ENCODE peak calls at places on chromosomes 3 and 15, in eight cellular contexts. One of them, this sample, is unnamed.
A peak's percentile ranks its signal among the peaks of the same experiment; 100 is the strongest.

GRCh38 chr3:141797167-141797773 is 34.1 kb downstream of the GRK7 start:
- DNase-seq in left lung: peak; percentile 91
- DNase-seq in psoas muscle: peak; percentile 67
- DNase-seq in endodermal cell: peak; percentile 96
- DNase-seq in tibial artery: peak; percentile 71
- DNase-seq in CD8-positive, alpha-beta T cell: peak; percentile 38
- DNase-seq in bronchial epithelial cell: no peak
- DNase-seq in GM23338: peak; percentile 96
- DNase-seq in this sample: no peak

GRCh38 chr15:68874788-68875187 is 54.1 kb upstream of the ANP32A start:
- DNase-seq in bronchial epithelial cell: no peak
- DNase-seq in left lung: no peak
- DNase-seq in psoas muscle: no peak
- DNase-seq in tibial artery: no peak
- DNase-seq in CD8-positive, alpha-beta T cell: no peak
- DNase-seq in GM23338: no peak
- DNase-seq in endodermal cell: no peak
- DNase-seq in this sample: no peak

GRCh38 chr3:52126036-52126435 is 28.2 kb downstream of the POC1A start:
- DNase-seq in GM23338: no peak
- DNase-seq in tibial artery: no peak
- DNase-seq in psoas muscle: peak; percentile 7
- DNase-seq in CD8-positive, alpha-beta T cell: no peak
- DNase-seq in left lung: no peak
- DNase-seq in bronchial epithelial cell: no peak
- DNase-seq in endodermal cell: no peak
- DNase-seq in this sample: no peak

GRCh38 chr3:42031808-42032475 is 59.2 kb upstream of the TRAK1 start:
- DNase-seq in GM23338: peak; percentile 67
- DNase-seq in tibial artery: peak; percentile 71
- DNase-seq in psoas muscle: no peak
- DNase-seq in endodermal cell: peak; percentile 79
- DNase-seq in left lung: no peak
- DNase-seq in bronchial epithelial cell: no peak
- DNase-seq in CD8-positive, alpha-beta T cell: no peak
- DNase-seq in this sample: no peak

GRCh38 chr15:69451951-69452701 is 492 bp upstream of the RPLP1 start:
- DNase-seq in bronchial epithelial cell: peak; percentile 39
- DNase-seq in GM23338: peak; percentile 42
- DNase-seq in tibial artery: no peak
- DNase-seq in endodermal cell: no peak
- DNase-seq in left lung: peak; percentile 85
- DNase-seq in CD8-positive, alpha-beta T cell: peak; percentile 33
- DNase-seq in psoas muscle: no peak
- DNase-seq in this sample: peak; percentile 17

GRCh38 chr15:53835309-53835708 is 75.8 kb upstream of the WDR72 start:
- DNase-seq in CD8-positive, alpha-beta T cell: no peak
- DNase-seq in psoas muscle: no peak
- DNase-seq in left lung: no peak
- DNase-seq in bronchial epithelial cell: peak; percentile 60
- DNase-seq in tibial artery: no peak
- DNase-seq in endodermal cell: no peak
- DNase-seq in GM23338: no peak
- DNase-seq in this sample: no peak

GRCh38 chr15:81312790-81313543 is 11.0 kb downstream of the STARD5 start:
- DNase-seq in endodermal cell: no peak
- DNase-seq in psoas muscle: peak; percentile 77
- DNase-seq in CD8-positive, alpha-beta T cell: no peak
- DNase-seq in left lung: peak; percentile 71
- DNase-seq in bronchial epithelial cell: peak; percentile 99
- DNase-seq in GM23338: no peak
- DNase-seq in tibial artery: peak; percentile 93
- DNase-seq in this sample: peak; percentile 52

GRCh38 chr3:40841570-40842109 is 316.9 kb downstream of the ZNF621 start:
- DNase-seq in left lung: no peak
- DNase-seq in psoas muscle: no peak
- DNase-seq in endodermal cell: no peak
- DNase-seq in bronchial epithelial cell: no peak
- DNase-seq in CD8-positive, alpha-beta T cell: no peak
- DNase-seq in GM23338: no peak
- DNase-seq in tibial artery: no peak
- DNase-seq in this sample: no peak

GRCh38 chr3:135337176-135337575 is 542.1 kb downstream of the EPHB1 start:
- DNase-seq in left lung: no peak
- DNase-seq in endodermal cell: no peak
- DNase-seq in CD8-positive, alpha-beta T cell: no peak
- DNase-seq in psoas muscle: peak; percentile 14
- DNase-seq in tibial artery: no peak
- DNase-seq in bronchial epithelial cell: no peak
- DNase-seq in GM23338: no peak
- DNase-seq in this sample: no peak

GRCh38 chr15:60649845-60650548 is 171.1 kb upstream of the ICE2 start:
- DNase-seq in psoas muscle: no peak
- DNase-seq in GM23338: peak; percentile 74
- DNase-seq in CD8-positive, alpha-beta T cell: peak; percentile 39
- DNase-seq in tibial artery: no peak
- DNase-seq in bronchial epithelial cell: no peak
- DNase-seq in endodermal cell: peak; percentile 76
- DNase-seq in left lung: no peak
- DNase-seq in this sample: no peak

GRCh38 chr3:154214320-154214719 is 93.1 kb downstream of the ARHGEF26 start:
- DNase-seq in endodermal cell: no peak
- DNase-seq in CD8-positive, alpha-beta T cell: no peak
- DNase-seq in psoas muscle: no peak
- DNase-seq in left lung: no peak
- DNase-seq in GM23338: no peak
- DNase-seq in bronchial epithelial cell: peak; percentile 29
- DNase-seq in tibial artery: no peak
- DNase-seq in this sample: no peak

GRCh38 chr3:87771338-87772059 is 287.3 kb downstream of the CGGBP1 start:
- DNase-seq in tibial artery: no peak
- DNase-seq in CD8-positive, alpha-beta T cell: peak; percentile 29
- DNase-seq in endodermal cell: peak; percentile 74
- DNase-seq in GM23338: peak; percentile 62
- DNase-seq in bronchial epithelial cell: peak; percentile 53
- DNase-seq in left lung: no peak
- DNase-seq in psoas muscle: no peak
- DNase-seq in this sample: no peak

GRCh38 chr3:52517796-52518722 is 15.6 kb downstream of the NT5DC2 start:
- DNase-seq in psoas muscle: no peak
- DNase-seq in bronchial epithelial cell: no peak
- DNase-seq in left lung: peak; percentile 67
- DNase-seq in tibial artery: no peak
- DNase-seq in GM23338: no peak
- DNase-seq in CD8-positive, alpha-beta T cell: no peak
- DNase-seq in endodermal cell: no peak
- DNase-seq in this sample: no peak

GRCh38 chr3:113223831-113224240 is 12.5 kb downstream of the BOC start:
- DNase-seq in GM23338: no peak
- DNase-seq in psoas muscle: no peak
- DNase-seq in tibial artery: no peak
- DNase-seq in bronchial epithelial cell: no peak
- DNase-seq in left lung: no peak
- DNase-seq in endodermal cell: no peak
- DNase-seq in CD8-positive, alpha-beta T cell: no peak
- DNase-seq in this sample: no peak

GRCh38 chr3:94162700-94163099 is 99.8 kb downstream of the NSUN3 start:
- DNase-seq in GM23338: peak; percentile 5
- DNase-seq in endodermal cell: peak; percentile 57
- DNase-seq in CD8-positive, alpha-beta T cell: no peak
- DNase-seq in left lung: no peak
- DNase-seq in tibial artery: no peak
- DNase-seq in psoas muscle: no peak
- DNase-seq in bronchial epithelial cell: peak; percentile 97
- DNase-seq in this sample: no peak

GRCh38 chr15:48367483-48367882 is 36.3 kb downstream of the DUT start:
- DNase-seq in left lung: no peak
- DNase-seq in endodermal cell: no peak
- DNase-seq in CD8-positive, alpha-beta T cell: no peak
- DNase-seq in bronchial epithelial cell: no peak
- DNase-seq in GM23338: no peak
- DNase-seq in psoas muscle: no peak
- DNase-seq in tibial artery: no peak
- DNase-seq in this sample: no peak

GRCh38 chr3:196124608-196125007 is 42.7 kb upstream of the TFRC start:
- DNase-seq in endodermal cell: no peak
- DNase-seq in bronchial epithelial cell: no peak
- DNase-seq in GM23338: no peak
- DNase-seq in psoas muscle: no peak
- DNase-seq in left lung: no peak
- DNase-seq in CD8-positive, alpha-beta T cell: no peak
- DNase-seq in tibial artery: no peak
- DNase-seq in this sample: no peak

GRCh38 chr15:66535056-66535455 is 29.9 kb downstream of the ZWILCH start:
- DNase-seq in bronchial epithelial cell: no peak
- DNase-seq in CD8-positive, alpha-beta T cell: no peak
- DNase-seq in GM23338: no peak
- DNase-seq in endodermal cell: no peak
- DNase-seq in psoas muscle: no peak
- DNase-seq in left lung: no peak
- DNase-seq in tibial artery: no peak
- DNase-seq in this sample: no peak

GRCh38 chr15:93312891-93313486 is 224.0 kb upstream of the RGMA start:
- DNase-seq in GM23338: peak; percentile 56
- DNase-seq in CD8-positive, alpha-beta T cell: no peak
- DNase-seq in bronchial epithelial cell: no peak
- DNase-seq in psoas muscle: no peak
- DNase-seq in left lung: no peak
- DNase-seq in endodermal cell: no peak
- DNase-seq in tibial artery: no peak
- DNase-seq in this sample: no peak

GRCh38 chr15:66496951-66497501 is 536 bp downstream of the SNAPC5 start:
- DNase-seq in psoas muscle: no peak
- DNase-seq in left lung: no peak
- DNase-seq in GM23338: no peak
- DNase-seq in endodermal cell: peak; percentile 56
- DNase-seq in bronchial epithelial cell: peak; percentile 26
- DNase-seq in CD8-positive, alpha-beta T cell: no peak
- DNase-seq in tibial artery: no peak
- DNase-seq in this sample: no peak

GRCh38 chr3:115858995-115859807 is 235.9 kb downstream of the GAP43 start:
- DNase-seq in endodermal cell: peak; percentile 67
- DNase-seq in GM23338: peak; percentile 88
- DNase-seq in left lung: no peak
- DNase-seq in bronchial epithelial cell: no peak
- DNase-seq in psoas muscle: no peak
- DNase-seq in tibial artery: no peak
- DNase-seq in CD8-positive, alpha-beta T cell: no peak
- DNase-seq in this sample: no peak

GRCh38 chr3:107189158-107189791 is 188.0 kb upstream of the CCDC54 start:
- DNase-seq in tibial artery: no peak
- DNase-seq in GM23338: no peak
- DNase-seq in endodermal cell: no peak
- DNase-seq in bronchial epithelial cell: no peak
- DNase-seq in psoas muscle: no peak
- DNase-seq in CD8-positive, alpha-beta T cell: no peak
- DNase-seq in left lung: no peak
- DNase-seq in this sample: no peak
- TF ChIP-seq CTCF in tibial artery: no peak
- TF ChIP-seq CTCF in GM23338: no peak
- TF ChIP-seq CTCF in endodermal cell: no peak
- TF ChIP-seq CTCF in bronchial epithelial cell: no peak
- TF ChIP-seq CTCF in psoas muscle: no peak
- TF ChIP-seq CTCF in CD8-positive, alpha-beta T cell: no peak
- TF ChIP-seq CTCF in left lung: no peak
- TF ChIP-seq CTCF in this sample: no peak

GRCh38 chr3:71489315-71489761 is 94.2 kb downstream of the FOXP1 start:
- DNase-seq in psoas muscle: no peak
- DNase-seq in GM23338: no peak
- DNase-seq in left lung: no peak
- DNase-seq in endodermal cell: no peak
- DNase-seq in bronchial epithelial cell: no peak
- DNase-seq in CD8-positive, alpha-beta T cell: peak; percentile 51
- DNase-seq in tibial artery: no peak
- DNase-seq in this sample: no peak
- H3K4me3 ChIP-seq in psoas muscle: no peak overlapping the region
- H3K4me3 ChIP-seq in GM23338: no peak overlapping the region
- H3K4me3 ChIP-seq in left lung: no peak overlapping the region
- H3K4me3 ChIP-seq in endodermal cell: no peak overlapping the region
- H3K4me3 ChIP-seq in bronchial epithelial cell: no peak overlapping the region
- H3K4me3 ChIP-seq in CD8-positive, alpha-beta T cell: peak overlapping the region; percentile 42
- H3K4me3 ChIP-seq in tibial artery: no peak overlapping the region
- H3K4me3 ChIP-seq in this sample: no peak overlapping the region

DNA sequence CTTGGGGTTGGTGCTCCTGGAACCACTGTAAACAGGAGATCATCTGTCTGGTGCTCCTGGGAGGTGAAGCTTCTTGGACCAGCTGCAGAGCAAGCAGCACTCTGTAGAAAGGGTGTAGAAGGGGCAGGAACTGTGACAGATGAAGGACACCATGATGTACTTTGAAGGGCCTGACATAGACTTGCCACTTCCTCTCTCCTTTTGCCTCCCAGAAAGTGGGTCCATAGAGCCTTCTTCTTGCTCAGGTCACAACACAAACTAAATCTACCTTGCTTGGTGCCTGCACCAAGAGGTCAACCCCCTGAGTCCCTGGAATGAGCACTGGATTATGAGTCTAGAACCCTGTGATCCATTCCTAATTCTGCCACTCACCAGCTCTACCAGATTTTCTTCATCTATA is 176.1 kb upstream of the HES1 start:
- DNase-seq in CD8-positive, alpha-beta T cell: no peak
- DNase-seq in psoas muscle: no peak
- DNase-seq in left lung: no peak
- DNase-seq in endodermal cell: no peak
- DNase-seq in bronchial epithelial cell: no peak
- DNase-seq in GM23338: no peak
- DNase-seq in tibial artery: no peak
- DNase-seq in this sample: no peak
- H3K27me3 ChIP-seq in CD8-positive, alpha-beta T cell: no peaks in the 10 kb centered on the region
- H3K27me3 ChIP-seq in psoas muscle: peaks cover 3% of the 10 kb centered on the region
- H3K27me3 ChIP-seq in left lung: no peaks in the 10 kb centered on the region
- H3K27me3 ChIP-seq in endodermal cell: peaks cover 21% of the 10 kb centered on the region
- H3K27me3 ChIP-seq in bronchial epithelial cell: peaks cover 2% of the 10 kb centered on the region
- H3K27me3 ChIP-seq in GM23338: peaks cover 58% of the 10 kb centered on the region
- H3K27me3 ChIP-seq in tibial artery: peaks cover 63% of the 10 kb centered on the region
- H3K27me3 ChIP-seq in this sample: no peaks in the 10 kb centered on the region

GRCh38 chr3:140091143-140091542 is 156.2 kb downstream of the CLSTN2 start:
- DNase-seq in endodermal cell: no peak
- DNase-seq in left lung: no peak
- DNase-seq in tibial artery: no peak
- DNase-seq in CD8-positive, alpha-beta T cell: no peak
- DNase-seq in GM23338: no peak
- DNase-seq in bronchial epithelial cell: no peak
- DNase-seq in psoas muscle: no peak
- DNase-seq in this sample: no peak

GRCh38 chr3:140093742-140094141 is 158.8 kb downstream of the CLSTN2 start:
- DNase-seq in bronchial epithelial cell: peak; percentile 64
- DNase-seq in endodermal cell: no peak
- DNase-seq in psoas muscle: peak; percentile 58
- DNase-seq in CD8-positive, alpha-beta T cell: no peak
- DNase-seq in GM23338: no peak
- DNase-seq in left lung: no peak
- DNase-seq in tibial artery: peak; percentile 74
- DNase-seq in this sample: peak; percentile 39

GRCh38 chr3:140096037-140096436 is 161.1 kb downstream of the CLSTN2 start:
- DNase-seq in left lung: no peak
- DNase-seq in psoas muscle: no peak
- DNase-seq in bronchial epithelial cell: no peak
- DNase-seq in CD8-positive, alpha-beta T cell: no peak
- DNase-seq in tibial artery: no peak
- DNase-seq in GM23338: no peak
- DNase-seq in endodermal cell: no peak
- DNase-seq in this sample: no peak

GRCh38 chr3:140089403-140090072 is 154.6 kb downstream of the CLSTN2 start:
- DNase-seq in psoas muscle: no peak
- DNase-seq in endodermal cell: no peak
- DNase-seq in tibial artery: no peak
- DNase-seq in CD8-positive, alpha-beta T cell: no peak
- DNase-seq in GM23338: peak; percentile 10
- DNase-seq in left lung: no peak
- DNase-seq in bronchial epithelial cell: no peak
- DNase-seq in this sample: no peak

GRCh38 chr3:140092883-140093536 is 158.0 kb downstream of the CLSTN2 start:
- DNase-seq in psoas muscle: no peak
- DNase-seq in GM23338: peak; percentile 33
- DNase-seq in left lung: peak; percentile 61
- DNase-seq in endodermal cell: peak; percentile 56
- DNase-seq in bronchial epithelial cell: no peak
- DNase-seq in CD8-positive, alpha-beta T cell: no peak
- DNase-seq in tibial artery: no peak
- DNase-seq in this sample: no peak
- TF ChIP-seq CTCF in psoas muscle: peak; percentile 28
- TF ChIP-seq CTCF in GM23338: peak; percentile 74
- TF ChIP-seq CTCF in left lung: no peak
- TF ChIP-seq CTCF in endodermal cell: peak; percentile 76
- TF ChIP-seq CTCF in bronchial epithelial cell: peak; percentile 2
- TF ChIP-seq CTCF in CD8-positive, alpha-beta T cell: no peak
- TF ChIP-seq CTCF in tibial artery: no peak
- TF ChIP-seq CTCF in this sample: no peak

This sample was measured in tibial nerve.